ENCODE peak calls at places on chromosomes 6 and 20, in seven cellular contexts. S is GM12892, H is sigmoid colon, R is ovary, F is B cell, V is retina, A is AG20443. E is an unnamed sample.

GRCh38 chr6:159168536-159169192 is 536 bp upstream of the FNDC1 start:
- DNase-seq in A (peak), V (peak), H (peak), R (peak), S (no peak), F (no peak), E (peak)

GRCh38 chr20:62409935-62410741 is 3.1 kb upstream of the CABLES2 start:
- DNase-seq in R (peak), H (peak), S (peak), F (peak), A (peak), V (peak), E (no peak)

GRCh38 chr6:7484666-7485065 is 56.8 kb upstream of the DSP start:
- DNase-seq in F (no peak), H (no peak), R (no peak), V (no peak), S (no peak), A (no peak), E (no peak)

GRCh38 chr20:12311102-12311865 is 393.6 kb downstream of the BTBD3 start:
- DNase-seq in A (no peak), R (no peak), S (no peak), V (peak), H (no peak), F (no peak), E (no peak)

GRCh38 chr6:137512768-137513605 is 18.8 kb upstream of the OLIG3 start:
- DNase-seq in V (peak), H (no peak), A (no peak), S (no peak), R (no peak), F (no peak), E (no peak)

GRCh38 chr20:31823360-31824124 is 4.4 kb downstream of the MYLK2 start:
- DNase-seq in F (no peak), R (no peak), A (no peak), S (no peak), H (no peak), V (peak), E (no peak)

GRCh38 chr6:56649782-56650181 is 7.1 kb upstream of the DST start:
- DNase-seq in S (no peak), A (no peak), H (no peak), F (no peak), V (no peak), R (no peak), E (no peak)

GRCh38 chr6:116783852-116784251 is 18.3 kb upstream of the FAM162B start:
- DNase-seq in F (no peak), H (no peak), S (no peak), V (no peak), R (no peak), A (no peak), E (no peak)

GRCh38 chr6:5813625-5814027 is 193.1 kb downstream of the NRN1 start:
- DNase-seq in V (no peak), H (no peak), F (no peak), A (no peak), R (no peak), S (no peak), E (no peak)

GRCh38 chr6:165748390-165748789 is 85.3 kb upstream of the PDE10A start:
- DNase-seq in H (no peak), R (no peak), F (no peak), V (no peak), A (no peak), S (no peak), E (no peak)

GRCh38 chr6:116476021-116476678 is 15.0 kb downstream of the CALHM6 start:
- DNase-seq in R (no peak), A (no peak), F (peak), H (no peak), V (no peak), S (peak), E (no peak)

GRCh38 chr20:46994341-46994740 is 99.7 kb downstream of the EYA2 start:
- DNase-seq in V (no peak), R (no peak), S (peak), F (peak), H (no peak), A (no peak), E (peak)